ENCODE peak calls at places on chromosomes 11 and 22, in ten cellular contexts. T is K562, A is A549, Z is ovary, W is upper lobe of left lung, V is stomach, X is sigmoid colon, K is transverse colon, Q is suprapubic skin, O is SK-N-SH. D is an unnamed sample.

GRCh38 chr11:116680349-116681125 is 92.2 kb downstream of the BUD13 start:
- DNase-seq in W (no peak), Z (no peak), Q (no peak), O (no peak), K (no peak), A (no peak), X (peak; percentile 38), T (no peak), V (no peak), D (no peak)

GRCh38 chr11:7600205-7600775 is 73.0 kb downstream of the CYB5R2 start:
- DNase-seq in V (peak; percentile 72), W (peak; percentile 91), O (no peak), Q (peak; percentile 88), X (peak; percentile 85), T (no peak), A (peak; percentile 83), K (peak; percentile 21), Z (no peak), D (peak; percentile 28)

GRCh38 chr11:62923634-62924411 is 2.7 kb upstream of the CHRM1 start:
- DNase-seq in T (peak; percentile 44), K (no peak), O (no peak), V (no peak), Q (no peak), X (no peak), A (no peak), Z (no peak), W (no peak), D (no peak)

GRCh38 chr22:27941143-27941542 is 22.1 kb upstream of the PITPNB start:
- DNase-seq in V (no peak), X (no peak), T (no peak), O (no peak), K (no peak), W (no peak), Q (no peak), A (no peak), Z (no peak), D (no peak)

GRCh38 chr11:40129276-40129675 is 1330.2 kb downstream of the LRRC4C start:
- DNase-seq in A (peak; percentile 9), K (no peak), W (no peak), X (no peak), T (no peak), O (peak; percentile 12), V (no peak), Q (no peak), Z (no peak), D (no peak)

GRCh38 chr11:131745405-131745804 is 375.0 kb downstream of the NTM start:
- DNase-seq in O (no peak), A (no peak), T (no peak), X (no peak), Q (no peak), K (no peak), Z (no peak), V (no peak), W (no peak), D (no peak)

GRCh38 chr11:66539526-66539925 is 6.3 kb downstream of the ZDHHC24 start:
- DNase-seq in Q (no peak), V (no peak), Z (no peak), K (no peak), A (no peak), W (no peak), O (no peak), X (no peak), T (no peak), D (no peak)

GRCh38 chr22:35905894-35906293 is 122.7 kb downstream of the RBFOX2 start:
- DNase-seq in O (no peak), Q (no peak), X (no peak), Z (no peak), T (no peak), V (no peak), A (no peak), W (no peak), K (no peak), D (no peak)

GRCh38 chr11:84247931-84248330 is 961.8 kb upstream of the CCDC90B start:
- DNase-seq in Z (no peak), X (no peak), O (no peak), K (no peak), T (no peak), Q (no peak), V (no peak), A (no peak), W (no peak), D (no peak)

GRCh38 chr11:10382518-10382917 is 72.5 kb upstream of the AMPD3 start:
- DNase-seq in K (no peak), O (no peak), X (no peak), W (no peak), Q (no peak), V (no peak), T (peak; percentile 91), A (peak; percentile 64), Z (no peak), D (no peak)

GRCh38 chr11:131734871-131735270 is 364.5 kb downstream of the NTM start:
- DNase-seq in T (no peak), W (no peak), A (no peak), K (no peak), V (no peak), Z (no peak), O (no peak), Q (no peak), X (no peak), D (no peak)

GRCh38 chr22:40953446-40953845 is 2.3 kb downstream of the RBX1 start:
- DNase-seq in K (no peak), V (no peak), O (no peak), Z (no peak), Q (no peak), T (no peak), A (no peak), X (no peak), W (no peak), D (no peak)

GRCh38 chr11:41895106-41895505 is 435.7 kb upstream of the LRRC4C start:
- DNase-seq in V (no peak), A (no peak), W (no peak), Z (no peak), O (no peak), T (no peak), X (no peak), K (no peak), Q (no peak), D (no peak)

GRCh38 chr22:31952459-31952858 is 8.1 kb downstream of the YWHAH start:
- DNase-seq in T (no peak), W (no peak), O (no peak), Q (no peak), A (no peak), V (no peak), Z (no peak), X (no peak), K (no peak), D (no peak)
- H3K4me3 ChIP-seq in T (no peak overlapping the region), W (no peak overlapping the region), O (no peak overlapping the region), Q (no peak overlapping the region), A (peak overlapping the region; percentile 18), V (no peak overlapping the region), Z (no peak overlapping the region), X (no peak overlapping the region), K (no peak overlapping the region), D (no peak overlapping the region)

DNA sequence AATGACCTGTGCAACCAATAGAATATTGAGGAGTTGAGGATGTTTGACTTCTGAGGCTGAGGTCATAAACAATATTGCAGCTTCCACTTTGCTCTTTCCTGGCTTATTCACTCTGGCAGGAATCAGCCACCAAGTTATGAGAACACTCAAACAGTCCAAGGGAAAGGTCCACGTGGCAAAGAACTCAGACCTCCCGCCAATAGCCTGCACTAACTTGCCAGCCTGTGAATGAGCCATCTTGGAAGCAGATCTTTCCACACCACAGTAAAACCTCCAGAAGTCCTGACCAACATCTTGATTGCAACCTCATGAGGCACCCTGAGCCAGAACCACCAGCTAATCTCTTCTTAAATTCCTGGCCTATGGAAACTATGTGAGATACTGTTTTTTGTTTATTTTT is 22.7 kb upstream of the PICALM start:
- DNase-seq in A (no peak), X (no peak), Q (no peak), Z (no peak), W (no peak), O (no peak), V (no peak), K (no peak), T (no peak), D (no peak)
- TF ChIP-seq EP300 in A (no peak), X (no peak), Q (no peak), Z (no peak), W (no peak), O (no peak), V (no peak), K (no peak), T (no peak), D (no peak)

GRCh38 chr22:24553597-24554315 is 1.2 kb downstream of the GUCD1 start:
- DNase-seq in Q (no peak), X (peak; percentile 70), A (no peak), W (no peak), V (peak; percentile 62), K (peak; percentile 29), O (no peak), T (no peak), Z (peak; percentile 28), D (no peak)

GRCh38 chr22:24548812-24549211 is 6.1 kb downstream of the GUCD1 start:
- DNase-seq in O (no peak), X (no peak), A (no peak), W (no peak), Q (no peak), T (no peak), K (no peak), V (no peak), Z (no peak), D (no peak)

GRCh38 chr22:24554316-24555159 is at the start of gene GUCD1:
- DNase-seq in K (peak; percentile 52), A (no peak), O (no peak), W (no peak), Z (no peak), V (peak; percentile 31), Q (peak; percentile 80), T (peak; percentile 24), X (no peak), D (no peak)

GRCh38 chr22:24550028-24550901 is 4.7 kb downstream of the GUCD1 start:
- DNase-seq in V (peak; percentile 83), W (peak; percentile 48), O (no peak), K (peak; percentile 69), Z (no peak), Q (no peak), X (no peak), A (peak; percentile 65), T (no peak), D (no peak)

GRCh38 chr22:24550902-24551229 is 4.1 kb downstream of the GUCD1 start:
- DNase-seq in V (no peak), Q (no peak), W (no peak), K (no peak), X (no peak), Z (no peak), A (no peak), T (no peak), O (no peak), D (no peak)
- H3K27ac ChIP-seq in V (peak overlapping the region; percentile 97), Q (no peak overlapping the region), W (peak overlapping the region; percentile 18), K (peak overlapping the region; percentile 72), X (no peak overlapping the region), Z (no peak overlapping the region), A (peak overlapping the region; percentile 73), T (no peak overlapping the region), O (no peak overlapping the region), D (no peak overlapping the region)

DNA sequence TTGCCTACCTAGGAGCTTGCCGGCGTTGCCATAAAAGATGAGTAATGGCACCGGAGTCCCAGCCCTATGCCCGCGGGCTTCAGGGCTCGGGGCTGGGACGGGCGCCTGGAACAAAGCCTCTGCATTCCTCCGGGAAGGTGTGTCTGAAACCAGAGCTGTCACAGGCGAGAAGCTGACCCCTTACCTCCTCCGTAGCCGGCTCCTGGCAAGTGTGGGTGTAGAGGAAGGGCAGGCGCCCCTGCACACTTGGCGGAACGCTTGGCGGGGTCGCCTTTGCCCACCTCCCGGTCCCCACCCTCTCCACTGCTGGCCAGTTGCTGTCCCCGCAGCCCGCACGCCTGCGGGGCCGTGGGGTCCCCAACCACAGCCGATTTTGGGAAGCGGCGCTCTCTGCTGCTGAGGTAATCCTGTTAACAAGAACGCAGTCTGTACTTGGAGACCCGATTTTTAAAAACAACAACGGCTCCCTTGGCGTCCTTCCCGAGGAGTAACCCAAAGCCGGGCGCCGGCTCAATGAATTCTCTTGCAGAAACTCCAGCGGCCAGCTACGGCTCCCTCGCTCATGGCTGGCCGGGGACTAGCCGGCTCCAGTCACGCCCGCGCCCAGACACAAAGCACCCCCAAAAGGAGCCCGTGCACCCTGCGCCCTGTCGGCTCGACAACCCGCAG is 89.3 kb downstream of the PLEKHA7 start:
- DNase-seq in X (peak; percentile 74), O (peak; percentile 55), A (peak; percentile 74), Q (peak; percentile 71), Z (peak; percentile 82), W (peak; percentile 58), T (no peak), V (peak; percentile 86), K (peak; percentile 89), D (peak; percentile 14)
- H3K4me3 ChIP-seq in X (peak overlapping the region; percentile 49), O (peak overlapping the region; percentile 43), A (peak overlapping the region; percentile 48), Q (peak overlapping the region; percentile 57), Z (peak overlapping the region; percentile 40), W (peak overlapping the region; percentile 13), T (no peak overlapping the region), V (peak overlapping the region; percentile 51), K (peak overlapping the region; percentile 40), D (peak overlapping the region; percentile 53)